ENCODE peak calls at places on chromosomes 6 and 20, in six cellular contexts. One of them, this sample, is unnamed.
A peak's percentile ranks its signal among the peaks of the same experiment; 100 is the strongest.

GRCh38 chr20:57335392-57335791 is 5.8 kb downstream of the SPO11 start:
- DNase-seq in stimulated activated CD4-positive, alpha-beta T cell treated with anti-CD3 and anti-CD28 coated beads, Interleukin-2, amount 100 ng/mL, for 4 hours: no peak
- DNase-seq in heart left ventricle: no peak
- DNase-seq in OCI-M1: peak; percentile 28
- DNase-seq in aorta: no peak
- DNase-seq in AG08395: peak; percentile 20
- DNase-seq in this sample: no peak

GRCh38 chr20:48066256-48066655 is 281.0 kb upstream of the SULF2 start:
- DNase-seq in stimulated activated CD4-positive, alpha-beta T cell treated with anti-CD3 and anti-CD28 coated beads, Interleukin-2, amount 100 ng/mL, for 4 hours: no peak
- DNase-seq in heart left ventricle: no peak
- DNase-seq in OCI-M1: no peak
- DNase-seq in aorta: no peak
- DNase-seq in AG08395: peak; percentile 11
- DNase-seq in this sample: peak; percentile 93

GRCh38 chr6:13554929-13555333 is 19.5 kb upstream of the SIRT5 start:
- DNase-seq in stimulated activated CD4-positive, alpha-beta T cell treated with anti-CD3 and anti-CD28 coated beads, Interleukin-2, amount 100 ng/mL, for 4 hours: no peak
- DNase-seq in heart left ventricle: peak; percentile 71
- DNase-seq in OCI-M1: no peak
- DNase-seq in aorta: no peak
- DNase-seq in AG08395: peak; percentile 55
- DNase-seq in this sample: no peak

GRCh38 chr20:35661013-35661412 is 3.7 kb downstream of the CPNE1 start:
- DNase-seq in stimulated activated CD4-positive, alpha-beta T cell treated with anti-CD3 and anti-CD28 coated beads, Interleukin-2, amount 100 ng/mL, for 4 hours: no peak
- DNase-seq in heart left ventricle: no peak
- DNase-seq in OCI-M1: no peak
- DNase-seq in aorta: no peak
- DNase-seq in AG08395: no peak
- DNase-seq in this sample: no peak

GRCh38 chr6:138571585-138572199 is 72.4 kb upstream of the NHSL1 start:
- DNase-seq in stimulated activated CD4-positive, alpha-beta T cell treated with anti-CD3 and anti-CD28 coated beads, Interleukin-2, amount 100 ng/mL, for 4 hours: no peak
- DNase-seq in heart left ventricle: no peak
- DNase-seq in OCI-M1: no peak
- DNase-seq in aorta: no peak
- DNase-seq in AG08395: peak; percentile 14
- DNase-seq in this sample: no peak

GRCh38 chr6:79946242-79946641 is 1.1 kb downstream of the ELOVL4 start:
- DNase-seq in stimulated activated CD4-positive, alpha-beta T cell treated with anti-CD3 and anti-CD28 coated beads, Interleukin-2, amount 100 ng/mL, for 4 hours: no peak
- DNase-seq in heart left ventricle: no peak
- DNase-seq in OCI-M1: peak; percentile 40
- DNase-seq in aorta: no peak
- DNase-seq in AG08395: peak; percentile 3
- DNase-seq in this sample: peak; percentile 5

GRCh38 chr20:4781211-4781610 is 59.5 kb downstream of the PRND start:
- DNase-seq in stimulated activated CD4-positive, alpha-beta T cell treated with anti-CD3 and anti-CD28 coated beads, Interleukin-2, amount 100 ng/mL, for 4 hours: no peak
- DNase-seq in heart left ventricle: no peak
- DNase-seq in OCI-M1: no peak
- DNase-seq in aorta: no peak
- DNase-seq in AG08395: no peak
- DNase-seq in this sample: no peak

GRCh38 chr20:48750941-48751620 is 76.7 kb downstream of the PREX1 start:
- DNase-seq in stimulated activated CD4-positive, alpha-beta T cell treated with anti-CD3 and anti-CD28 coated beads, Interleukin-2, amount 100 ng/mL, for 4 hours: peak; percentile 19
- DNase-seq in heart left ventricle: peak; percentile 78
- DNase-seq in OCI-M1: no peak
- DNase-seq in aorta: peak; percentile 78
- DNase-seq in AG08395: no peak
- DNase-seq in this sample: no peak

GRCh38 chr20:63863798-63864544 is 1.1 kb upstream of the TPD52L2 start:
- DNase-seq in stimulated activated CD4-positive, alpha-beta T cell treated with anti-CD3 and anti-CD28 coated beads, Interleukin-2, amount 100 ng/mL, for 4 hours: peak; percentile 64
- DNase-seq in heart left ventricle: peak; percentile 85
- DNase-seq in OCI-M1: peak; percentile 95
- DNase-seq in aorta: peak; percentile 94
- DNase-seq in AG08395: peak; percentile 89
- DNase-seq in this sample: peak; percentile 70

GRCh38 chr6:137866914-137867684 is at the start of gene TNFAIP3:
- DNase-seq in stimulated activated CD4-positive, alpha-beta T cell treated with anti-CD3 and anti-CD28 coated beads, Interleukin-2, amount 100 ng/mL, for 4 hours: peak; percentile 91
- DNase-seq in heart left ventricle: peak; percentile 91
- DNase-seq in OCI-M1: peak; percentile 97
- DNase-seq in aorta: peak; percentile 98
- DNase-seq in AG08395: peak; percentile 97
- DNase-seq in this sample: peak; percentile 71

GRCh38 chr6:54847799-54848597 is 1.4 kb downstream of the FAM83B start:
- DNase-seq in stimulated activated CD4-positive, alpha-beta T cell treated with anti-CD3 and anti-CD28 coated beads, Interleukin-2, amount 100 ng/mL, for 4 hours: no peak
- DNase-seq in heart left ventricle: no peak
- DNase-seq in OCI-M1: no peak
- DNase-seq in aorta: no peak
- DNase-seq in AG08395: no peak
- DNase-seq in this sample: peak; percentile 25

GRCh38 chr20:10733122-10733521 is 59.3 kb upstream of the JAG1 start:
- DNase-seq in stimulated activated CD4-positive, alpha-beta T cell treated with anti-CD3 and anti-CD28 coated beads, Interleukin-2, amount 100 ng/mL, for 4 hours: no peak
- DNase-seq in heart left ventricle: no peak
- DNase-seq in OCI-M1: no peak
- DNase-seq in aorta: no peak
- DNase-seq in AG08395: no peak
- DNase-seq in this sample: no peak

GRCh38 chr20:49724637-49725606 is 11.2 kb upstream of the B4GALT5 start:
- DNase-seq in stimulated activated CD4-positive, alpha-beta T cell treated with anti-CD3 and anti-CD28 coated beads, Interleukin-2, amount 100 ng/mL, for 4 hours: no peak
- DNase-seq in heart left ventricle: peak; percentile 76
- DNase-seq in OCI-M1: peak; percentile 63
- DNase-seq in aorta: no peak
- DNase-seq in AG08395: peak; percentile 28
- DNase-seq in this sample: no peak

GRCh38 chr6:16902520-16902919 is 141.3 kb upstream of the ATXN1 start:
- DNase-seq in stimulated activated CD4-positive, alpha-beta T cell treated with anti-CD3 and anti-CD28 coated beads, Interleukin-2, amount 100 ng/mL, for 4 hours: no peak
- DNase-seq in heart left ventricle: no peak
- DNase-seq in OCI-M1: no peak
- DNase-seq in aorta: no peak
- DNase-seq in AG08395: no peak
- DNase-seq in this sample: no peak

GRCh38 chr6:161140554-161140875 is 133.3 kb downstream of the AGPAT4 start:
- DNase-seq in stimulated activated CD4-positive, alpha-beta T cell treated with anti-CD3 and anti-CD28 coated beads, Interleukin-2, amount 100 ng/mL, for 4 hours: no peak
- DNase-seq in heart left ventricle: no peak
- DNase-seq in OCI-M1: no peak
- DNase-seq in aorta: peak; percentile 60
- DNase-seq in AG08395: no peak
- DNase-seq in this sample: no peak

GRCh38 chr6:14921170-14921569 is 324.7 kb upstream of the JARID2 start:
- DNase-seq in stimulated activated CD4-positive, alpha-beta T cell treated with anti-CD3 and anti-CD28 coated beads, Interleukin-2, amount 100 ng/mL, for 4 hours: no peak
- DNase-seq in heart left ventricle: peak; percentile 59
- DNase-seq in OCI-M1: no peak
- DNase-seq in aorta: peak; percentile 84
- DNase-seq in AG08395: no peak
- DNase-seq in this sample: no peak

GRCh38 chr20:16885746-16886145 is 137.6 kb downstream of the OTOR start:
- DNase-seq in stimulated activated CD4-positive, alpha-beta T cell treated with anti-CD3 and anti-CD28 coated beads, Interleukin-2, amount 100 ng/mL, for 4 hours: no peak
- DNase-seq in heart left ventricle: no peak
- DNase-seq in OCI-M1: no peak
- DNase-seq in aorta: no peak
- DNase-seq in AG08395: no peak
- DNase-seq in this sample: no peak

GRCh38 chr6:100353276-100354015 is 111.3 kb downstream of the SIM1 start:
- DNase-seq in stimulated activated CD4-positive, alpha-beta T cell treated with anti-CD3 and anti-CD28 coated beads, Interleukin-2, amount 100 ng/mL, for 4 hours: no peak
- DNase-seq in heart left ventricle: no peak
- DNase-seq in OCI-M1: no peak
- DNase-seq in aorta: no peak
- DNase-seq in AG08395: peak; percentile 31
- DNase-seq in this sample: no peak

GRCh38 chr6:159043236-159043635 is 1.6 kb downstream of the TAGAP start:
- DNase-seq in stimulated activated CD4-positive, alpha-beta T cell treated with anti-CD3 and anti-CD28 coated beads, Interleukin-2, amount 100 ng/mL, for 4 hours: no peak
- DNase-seq in heart left ventricle: no peak
- DNase-seq in OCI-M1: peak; percentile 83
- DNase-seq in aorta: no peak
- DNase-seq in AG08395: no peak
- DNase-seq in this sample: no peak

GRCh38 chr20:36313936-36314335 is 7.8 kb downstream of the DLGAP4 start:
- DNase-seq in stimulated activated CD4-positive, alpha-beta T cell treated with anti-CD3 and anti-CD28 coated beads, Interleukin-2, amount 100 ng/mL, for 4 hours: no peak
- DNase-seq in heart left ventricle: peak; percentile 10
- DNase-seq in OCI-M1: no peak
- DNase-seq in aorta: peak; percentile 51
- DNase-seq in AG08395: no peak
- DNase-seq in this sample: no peak

GRCh38 chr20:20821496-20822260 is 109.2 kb upstream of the RALGAPA2 start:
- DNase-seq in stimulated activated CD4-positive, alpha-beta T cell treated with anti-CD3 and anti-CD28 coated beads, Interleukin-2, amount 100 ng/mL, for 4 hours: no peak
- DNase-seq in heart left ventricle: no peak
- DNase-seq in OCI-M1: no peak
- DNase-seq in aorta: no peak
- DNase-seq in AG08395: no peak
- DNase-seq in this sample: no peak

GRCh38 chr6:101396552-101397173 is 3.2 kb downstream of the GRIK2 start:
- DNase-seq in stimulated activated CD4-positive, alpha-beta T cell treated with anti-CD3 and anti-CD28 coated beads, Interleukin-2, amount 100 ng/mL, for 4 hours: no peak
- DNase-seq in heart left ventricle: peak; percentile 54
- DNase-seq in OCI-M1: peak; percentile 83
- DNase-seq in aorta: peak; percentile 83
- DNase-seq in AG08395: peak; percentile 42
- DNase-seq in this sample: peak; percentile 26

GRCh38 chr6:133887478-133887877 is 1.4 kb upstream of the TCF21 start:
- DNase-seq in stimulated activated CD4-positive, alpha-beta T cell treated with anti-CD3 and anti-CD28 coated beads, Interleukin-2, amount 100 ng/mL, for 4 hours: no peak
- DNase-seq in heart left ventricle: no peak
- DNase-seq in OCI-M1: no peak
- DNase-seq in aorta: no peak
- DNase-seq in AG08395: no peak
- DNase-seq in this sample: no peak

GRCh38 chr6:100035873-100036653 is 42.0 kb upstream of the MCHR2 start:
- DNase-seq in stimulated activated CD4-positive, alpha-beta T cell treated with anti-CD3 and anti-CD28 coated beads, Interleukin-2, amount 100 ng/mL, for 4 hours: no peak
- DNase-seq in heart left ventricle: no peak
- DNase-seq in OCI-M1: no peak
- DNase-seq in aorta: no peak
- DNase-seq in AG08395: no peak
- DNase-seq in this sample: no peak

GRCh38 chr6:4253604-4254211 is 118.3 kb upstream of the ECI2 start:
- DNase-seq in stimulated activated CD4-positive, alpha-beta T cell treated with anti-CD3 and anti-CD28 coated beads, Interleukin-2, amount 100 ng/mL, for 4 hours: no peak
- DNase-seq in heart left ventricle: peak; percentile 43
- DNase-seq in OCI-M1: peak; percentile 47
- DNase-seq in aorta: no peak
- DNase-seq in AG08395: peak; percentile 82
- DNase-seq in this sample: no peak

GRCh38 chr6:106974999-106975698 is 620 bp upstream of the CD24 start:
- DNase-seq in stimulated activated CD4-positive, alpha-beta T cell treated with anti-CD3 and anti-CD28 coated beads, Interleukin-2, amount 100 ng/mL, for 4 hours: no peak
- DNase-seq in heart left ventricle: peak; percentile 24
- DNase-seq in OCI-M1: peak; percentile 87
- DNase-seq in aorta: peak; percentile 78
- DNase-seq in AG08395: no peak
- DNase-seq in this sample: no peak

GRCh38 chr6:80210618-80211017 is 104.1 kb downstream of the BCKDHB start:
- DNase-seq in stimulated activated CD4-positive, alpha-beta T cell treated with anti-CD3 and anti-CD28 coated beads, Interleukin-2, amount 100 ng/mL, for 4 hours: no peak
- DNase-seq in heart left ventricle: peak; percentile 42
- DNase-seq in OCI-M1: no peak
- DNase-seq in aorta: no peak
- DNase-seq in AG08395: no peak
- DNase-seq in this sample: no peak

GRCh38 chr20:47612670-47613069 is 111.0 kb downstream of the NCOA3 start:
- DNase-seq in stimulated activated CD4-positive, alpha-beta T cell treated with anti-CD3 and anti-CD28 coated beads, Interleukin-2, amount 100 ng/mL, for 4 hours: no peak
- DNase-seq in heart left ventricle: no peak
- DNase-seq in OCI-M1: peak; percentile 28
- DNase-seq in aorta: no peak
- DNase-seq in AG08395: no peak
- DNase-seq in this sample: no peak

GRCh38 chr6:8017276-8017701 is 46.9 kb downstream of the BLOC1S5 start:
- DNase-seq in stimulated activated CD4-positive, alpha-beta T cell treated with anti-CD3 and anti-CD28 coated beads, Interleukin-2, amount 100 ng/mL, for 4 hours: no peak
- DNase-seq in heart left ventricle: no peak
- DNase-seq in OCI-M1: no peak
- DNase-seq in aorta: no peak
- DNase-seq in AG08395: no peak
- DNase-seq in this sample: no peak

GRCh38 chr6:127768745-127769144 is 132.1 kb downstream of the THEMIS start:
- DNase-seq in stimulated activated CD4-positive, alpha-beta T cell treated with anti-CD3 and anti-CD28 coated beads, Interleukin-2, amount 100 ng/mL, for 4 hours: no peak
- DNase-seq in heart left ventricle: no peak
- DNase-seq in OCI-M1: no peak
- DNase-seq in aorta: no peak
- DNase-seq in AG08395: no peak
- DNase-seq in this sample: no peak

GRCh38 chr20:23036371-23036770 is 1.3 kb downstream of the SSTR4 start:
- DNase-seq in stimulated activated CD4-positive, alpha-beta T cell treated with anti-CD3 and anti-CD28 coated beads, Interleukin-2, amount 100 ng/mL, for 4 hours: no peak
- DNase-seq in heart left ventricle: peak; percentile 10
- DNase-seq in OCI-M1: no peak
- DNase-seq in aorta: no peak
- DNase-seq in AG08395: no peak
- DNase-seq in this sample: no peak

GRCh38 chr6:170279977-170280688 is 10.7 kb downstream of the DLL1 start:
- DNase-seq in stimulated activated CD4-positive, alpha-beta T cell treated with anti-CD3 and anti-CD28 coated beads, Interleukin-2, amount 100 ng/mL, for 4 hours: no peak
- DNase-seq in heart left ventricle: peak; percentile 76
- DNase-seq in OCI-M1: no peak
- DNase-seq in aorta: no peak
- DNase-seq in AG08395: peak; percentile 74
- DNase-seq in this sample: no peak

GRCh38 chr20:49323622-49324238 is 45.9 kb upstream of the ZNFX1 start:
- DNase-seq in stimulated activated CD4-positive, alpha-beta T cell treated with anti-CD3 and anti-CD28 coated beads, Interleukin-2, amount 100 ng/mL, for 4 hours: no peak
- DNase-seq in heart left ventricle: peak; percentile 19
- DNase-seq in OCI-M1: peak; percentile 88
- DNase-seq in aorta: no peak
- DNase-seq in AG08395: peak; percentile 80
- DNase-seq in this sample: peak; percentile 94

GRCh38 chr20:58078741-58079522 is 149.5 kb downstream of the ANKRD60 start:
- DNase-seq in stimulated activated CD4-positive, alpha-beta T cell treated with anti-CD3 and anti-CD28 coated beads, Interleukin-2, amount 100 ng/mL, for 4 hours: no peak
- DNase-seq in heart left ventricle: peak; percentile 27
- DNase-seq in OCI-M1: no peak
- DNase-seq in aorta: no peak
- DNase-seq in AG08395: peak; percentile 69
- DNase-seq in this sample: no peak

GRCh38 chr6:30725713-30726505 is 5.8 kb downstream of the TUBB start:
- DNase-seq in stimulated activated CD4-positive, alpha-beta T cell treated with anti-CD3 and anti-CD28 coated beads, Interleukin-2, amount 100 ng/mL, for 4 hours: no peak
- DNase-seq in heart left ventricle: no peak
- DNase-seq in OCI-M1: no peak
- DNase-seq in aorta: no peak
- DNase-seq in AG08395: peak; percentile 21
- DNase-seq in this sample: peak; percentile 65

GRCh38 chr6:144284753-144285547 is at the start of gene UTRN:
- DNase-seq in stimulated activated CD4-positive, alpha-beta T cell treated with anti-CD3 and anti-CD28 coated beads, Interleukin-2, amount 100 ng/mL, for 4 hours: no peak
- DNase-seq in heart left ventricle: peak; percentile 88
- DNase-seq in OCI-M1: peak; percentile 84
- DNase-seq in aorta: peak; percentile 94
- DNase-seq in AG08395: peak; percentile 75
- DNase-seq in this sample: peak; percentile 62

GRCh38 chr6:89866024-89866678 is 28.1 kb upstream of the GJA10 start:
- DNase-seq in stimulated activated CD4-positive, alpha-beta T cell treated with anti-CD3 and anti-CD28 coated beads, Interleukin-2, amount 100 ng/mL, for 4 hours: no peak
- DNase-seq in heart left ventricle: no peak
- DNase-seq in OCI-M1: no peak
- DNase-seq in aorta: no peak
- DNase-seq in AG08395: no peak
- DNase-seq in this sample: no peak

GRCh38 chr6:168469198-168469943 is 28.4 kb downstream of the SMOC2 start:
- DNase-seq in stimulated activated CD4-positive, alpha-beta T cell treated with anti-CD3 and anti-CD28 coated beads, Interleukin-2, amount 100 ng/mL, for 4 hours: no peak
- DNase-seq in heart left ventricle: peak; percentile 75
- DNase-seq in OCI-M1: no peak
- DNase-seq in aorta: no peak
- DNase-seq in AG08395: no peak
- DNase-seq in this sample: no peak